ENCODE peak calls at places on chromosomes 11 and 22, in eight cellular contexts. Z, H, L, D, E, F, P and S are unnamed samples.

GRCh38 chr11:83222499-83222898 is 29.0 kb downstream of the ANKRD42 start:
- DNase-seq in Z (peak), H (peak), L (no peak), D (no peak), E (no peak), F (peak), P (no peak), S (no peak)

GRCh38 chr11:47099213-47099917 is 77.3 kb downstream of the ARFGAP2 start:
- DNase-seq in Z (peak), H (no peak), L (no peak), D (no peak), E (no peak), F (peak), P (no peak), S (no peak)

GRCh38 chr11:127601578-127601977 is 601.0 kb upstream of the KIRREL3 start:
- DNase-seq in Z (no peak), H (no peak), L (no peak), D (no peak), E (no peak), F (no peak), P (no peak), S (no peak)

GRCh38 chr11:17764446-17765218 is 30.1 kb downstream of the KCNC1 start:
- DNase-seq in Z (no peak), H (no peak), L (no peak), D (no peak), E (no peak), F (no peak), P (no peak), S (no peak)

GRCh38 chr11:61928606-61929005 is 11.2 kb upstream of the RAB3IL1 start:
- DNase-seq in Z (no peak), H (no peak), L (no peak), D (no peak), E (no peak), F (no peak), P (no peak), S (no peak)

GRCh38 chr22:35315855-35316745 is 16.4 kb downstream of the TOM1 start:
- DNase-seq in Z (no peak), H (no peak), L (peak), D (no peak), E (no peak), F (no peak), P (no peak), S (no peak)

GRCh38 chr11:117232911-117233409 is 489 bp downstream of the RNF214 start:
- DNase-seq in Z (no peak), H (no peak), L (peak), D (no peak), E (peak), F (no peak), P (no peak), S (no peak)

GRCh38 chr11:76610371-76610770 is 60.2 kb downstream of the LRRC32 start:
- DNase-seq in Z (no peak), H (no peak), L (no peak), D (no peak), E (no peak), F (no peak), P (no peak), S (no peak)

GRCh38 chr11:29159552-29160465 is 857.0 kb downstream of the KCNA4 start:
- DNase-seq in Z (peak), H (peak), L (no peak), D (peak), E (peak), F (peak), P (no peak), S (no peak)

GRCh38 chr11:47317078-47317828 is 35.2 kb downstream of the MYBPC3 start:
- DNase-seq in Z (no peak), H (no peak), L (no peak), D (no peak), E (no peak), F (no peak), P (no peak), S (no peak)

GRCh38 chr22:50119768-50120251 is 30.0 kb downstream of the MOV10L1 start:
- DNase-seq in Z (no peak), H (no peak), L (no peak), D (no peak), E (no peak), F (peak), P (no peak), S (no peak)

GRCh38 chr11:117387992-117388765 is 60.5 kb downstream of the CEP164 start:
- DNase-seq in Z (no peak), H (peak), L (no peak), D (peak), E (no peak), F (peak), P (no peak), S (no peak)

GRCh38 chr11:114098927-114099326 is 39.4 kb downstream of the ZBTB16 start:
- DNase-seq in Z (no peak), H (no peak), L (no peak), D (no peak), E (no peak), F (no peak), P (no peak), S (no peak)

GRCh38 chr11:36059660-36060059 is 115.8 kb downstream of the LDLRAD3 start:
- DNase-seq in Z (no peak), H (no peak), L (no peak), D (no peak), E (no peak), F (no peak), P (no peak), S (no peak)

GRCh38 chr22:50112151-50113118 is 22.6 kb downstream of the MOV10L1 start:
- DNase-seq in Z (peak), H (peak), L (no peak), D (no peak), E (peak), F (peak), P (no peak), S (no peak)

GRCh38 chr22:29907753-29908515 is 25.0 kb downstream of the MTMR3 start:
- DNase-seq in Z (peak), H (peak), L (peak), D (peak), E (peak), F (peak), P (no peak), S (no peak)

GRCh38 chr11:7511405-7511804 is 2.4 kb upstream of the PPFIBP2 start:
- DNase-seq in Z (no peak), H (no peak), L (peak), D (no peak), E (no peak), F (no peak), P (no peak), S (no peak)

GRCh38 chr11:68128682-68129327 is 7.6 kb upstream of the CHKA start:
- DNase-seq in Z (no peak), H (peak), L (no peak), D (peak), E (no peak), F (peak), P (no peak), S (no peak)

GRCh38 chr11:61949169-61950034 is 749 bp upstream of the BEST1 start:
- DNase-seq in Z (no peak), H (peak), L (peak), D (peak), E (peak), F (peak), P (no peak), S (no peak)

GRCh38 chr11:132008872-132009271 is 638.5 kb downstream of the NTM start:
- DNase-seq in Z (no peak), H (no peak), L (no peak), D (no peak), E (no peak), F (no peak), P (no peak), S (no peak)

GRCh38 chr11:79447039-79447438 is 6.2 kb upstream of the TENM4 start:
- DNase-seq in Z (no peak), H (no peak), L (no peak), D (no peak), E (no peak), F (no peak), P (no peak), S (no peak)

GRCh38 chr11:65215441-65216076 is 33.8 kb downstream of the CAPN1 start:
- DNase-seq in Z (no peak), H (no peak), L (no peak), D (no peak), E (no peak), F (no peak), P (no peak), S (no peak)

GRCh38 chr11:68763926-68764657 is 12.8 kb upstream of the TESMIN start:
- DNase-seq in Z (no peak), H (no peak), L (no peak), D (no peak), E (no peak), F (no peak), P (no peak), S (no peak)

GRCh38 chr22:31193092-31193491 is 19.0 kb upstream of the LIMK2 start:
- DNase-seq in Z (no peak), H (no peak), L (no peak), D (no peak), E (no peak), F (no peak), P (no peak), S (no peak)

GRCh38 chr11:57771365-57771764 is 9.8 kb downstream of the CTNND1 start:
- DNase-seq in Z (no peak), H (no peak), L (no peak), D (no peak), E (no peak), F (no peak), P (no peak), S (no peak)

GRCh38 chr11:27201454-27202302 is 161.1 kb downstream of the BBOX1 start:
- DNase-seq in Z (peak), H (no peak), L (peak), D (no peak), E (peak), F (peak), P (no peak), S (no peak)

GRCh38 chr11:20249313-20249873 is 89.1 kb upstream of the DBX1 start:
- DNase-seq in Z (no peak), H (no peak), L (no peak), D (no peak), E (no peak), F (no peak), P (no peak), S (no peak)

GRCh38 chr11:61115498-61116224 is 13.4 kb downstream of the CD5 start:
- DNase-seq in Z (no peak), H (no peak), L (no peak), D (no peak), E (no peak), F (no peak), P (no peak), S (no peak)

GRCh38 chr11:131899954-131900580 is 529.7 kb downstream of the NTM start:
- DNase-seq in Z (no peak), H (no peak), L (no peak), D (no peak), E (no peak), F (peak), P (no peak), S (no peak)

GRCh38 chr22:45885941-45886395 is 91.0 kb downstream of the WNT7B start:
- DNase-seq in Z (no peak), H (no peak), L (no peak), D (no peak), E (no peak), F (no peak), P (no peak), S (no peak)

GRCh38 chr11:64146036-64146943 is 19.6 kb downstream of the MACROD1 start:
- DNase-seq in Z (peak), H (no peak), L (no peak), D (no peak), E (peak), F (peak), P (peak), S (peak)